ENCODE peak calls at places on chromosomes 5 and 9, in ten cellular contexts. C, K, Q, H, P, E, J, Z, D and G are unnamed samples.

GRCh38 chr9:103713631-103714030 is 380.5 kb upstream of the SMC2 start:
- DNase-seq in Q (peak), C (no peak), Z (no peak), K (no peak), P (no peak), H (no peak), J (no peak), D (no peak), E (no peak), G (peak)

GRCh38 chr5:59673438-59674058 is 220.0 kb downstream of the PDE4D start:
- DNase-seq in J (peak), Q (peak), P (peak), K (no peak), D (no peak), E (no peak), H (peak), Z (peak), C (peak), G (peak)

GRCh38 chr9:21684231-21684630 is 118.2 kb upstream of the MTAP start:
- DNase-seq in C (no peak), K (no peak), H (no peak), Z (no peak), E (no peak), J (no peak), D (no peak), Q (no peak), P (no peak), G (no peak)

GRCh38 chr5:86838078-86838477 is 220.3 kb downstream of the COX7C start:
- DNase-seq in K (no peak), P (no peak), Z (no peak), Q (no peak), C (no peak), J (no peak), D (no peak), H (no peak), E (no peak), G (no peak)

GRCh38 chr5:35938518-35939227 is at the start of gene CAPSL:
- DNase-seq in Z (peak), E (peak), D (no peak), H (peak), K (no peak), P (peak), C (peak), J (peak), Q (peak), G (peak)

GRCh38 chr9:77997611-77998349 is 33.8 kb downstream of the GNAQ start:
- DNase-seq in P (no peak), K (no peak), Q (no peak), C (no peak), Z (peak), H (no peak), J (peak), D (no peak), E (no peak), G (peak)

GRCh38 chr5:2560435-2560834 is 191.0 kb downstream of the IRX2 start:
- DNase-seq in E (no peak), D (no peak), P (no peak), J (no peak), C (no peak), Q (no peak), H (no peak), K (no peak), Z (no peak), G (no peak)

GRCh38 chr5:124661317-124662141 is 84.9 kb downstream of the ZNF608 start:
- DNase-seq in Z (peak), C (peak), E (no peak), P (peak), Q (peak), H (no peak), J (peak), K (peak), D (no peak), G (peak)

GRCh38 chr9:81411961-81412360 is 277.4 kb downstream of the TLE1 start:
- DNase-seq in K (no peak), E (no peak), P (no peak), H (no peak), C (no peak), J (peak), D (no peak), Z (peak), Q (no peak), G (no peak)

GRCh38 chr9:759541-759940 is 82.0 kb upstream of the DMRT1 start:
- DNase-seq in H (no peak), E (no peak), Q (no peak), D (no peak), K (no peak), P (no peak), Z (no peak), J (no peak), C (no peak), G (no peak)

GRCh38 chr5:32916648-32917047 is 205.5 kb downstream of the NPR3 start:
- DNase-seq in K (peak), P (no peak), C (peak), Z (peak), E (no peak), D (no peak), Q (peak), H (peak), J (peak), G (peak)

GRCh38 chr9:5301544-5301943 is 3.0 kb downstream of the RLN2 start:
- DNase-seq in D (peak), C (no peak), P (no peak), H (no peak), Z (no peak), K (no peak), J (no peak), E (no peak), Q (no peak), G (no peak)

GRCh38 chr9:97559111-97559514 is 57.6 kb downstream of the TMOD1 start:
- DNase-seq in C (no peak), Q (no peak), K (no peak), H (no peak), Z (no peak), E (no peak), D (no peak), P (no peak), J (no peak), G (no peak)

GRCh38 chr9:93960221-93960970 is 5.2 kb upstream of the BARX1 start:
- DNase-seq in H (no peak), E (no peak), P (no peak), K (no peak), Q (no peak), J (peak), C (peak), Z (no peak), D (no peak), G (no peak)

GRCh38 chr5:43973318-43973717 is 370.3 kb downstream of the NNT start:
- DNase-seq in K (no peak), P (no peak), H (peak), E (no peak), Q (peak), J (peak), D (no peak), Z (peak), C (peak), G (no peak)

DNA sequence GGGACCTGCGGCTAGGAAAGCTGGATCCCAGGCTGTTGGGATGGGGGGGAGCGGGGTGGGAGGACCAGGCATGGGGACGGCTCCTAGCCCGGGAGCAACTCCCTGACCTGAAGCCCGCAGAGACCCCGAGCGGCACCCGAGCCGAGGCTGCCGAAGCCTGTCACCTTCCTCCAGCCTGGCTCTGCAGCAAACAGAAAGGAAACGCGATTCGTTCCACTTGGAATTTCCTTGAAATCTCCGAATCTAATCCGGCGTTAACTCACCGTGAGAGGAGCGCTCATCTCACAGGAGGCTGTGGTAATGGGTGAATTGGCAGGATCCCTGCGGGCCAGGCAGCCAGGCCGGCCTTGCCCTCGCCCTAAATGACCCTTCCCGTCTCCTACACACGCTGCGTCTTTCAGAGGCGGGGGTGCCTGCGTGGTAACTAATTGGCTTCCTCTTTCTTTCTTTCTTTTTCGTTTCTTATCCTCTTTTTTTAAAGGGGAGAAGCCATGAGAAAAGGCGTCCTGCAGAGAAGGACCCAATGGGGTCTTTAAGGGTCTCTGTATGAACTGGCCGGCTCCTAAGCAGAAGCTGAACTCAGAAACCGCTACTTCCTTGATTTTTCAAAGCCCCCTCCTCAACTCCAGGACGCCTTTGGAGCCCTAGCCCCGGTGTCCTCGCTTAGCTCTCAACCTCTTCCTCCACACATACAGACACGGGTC is 8.5 kb downstream of the PAX5 start:
- DNase-seq in D (no peak), Q (no peak), J (no peak), Z (no peak), C (no peak), P (no peak), H (peak), E (no peak), K (no peak), G (no peak)
- H3K4me3 ChIP-seq in D (peak), Q (peak), J (no peak), Z (peak), C (no peak), P (peak), H (no peak), E (peak), K (peak), G (no peak)

DNA sequence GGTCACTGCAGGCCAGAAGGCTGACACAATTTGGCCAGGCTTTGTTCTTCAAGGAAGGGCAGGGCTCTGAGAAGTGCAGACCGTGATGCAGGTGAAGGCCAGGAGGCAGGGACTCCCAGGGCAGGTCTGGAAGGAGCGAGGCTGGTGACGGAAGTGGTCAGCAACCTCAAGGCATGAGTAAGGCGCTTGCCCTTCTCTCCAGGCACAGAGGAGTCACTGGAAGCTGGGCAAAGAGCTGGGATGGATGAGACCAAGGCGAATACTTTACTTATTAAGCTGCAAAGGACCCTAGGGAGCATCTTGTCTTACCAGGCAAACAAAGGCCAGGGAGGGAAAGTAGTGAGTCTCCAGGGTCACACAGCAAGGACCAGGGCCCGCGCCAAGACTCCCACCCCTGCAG is 18.6 kb downstream of the IRF1 start:
- DNase-seq in D (no peak), Z (peak), C (no peak), P (no peak), H (no peak), K (no peak), Q (no peak), J (no peak), E (no peak), G (no peak)
- H3K4me3 ChIP-seq in D (no peak), Z (no peak), C (no peak), P (no peak), H (no peak), K (no peak), Q (no peak), J (no peak), E (no peak), G (no peak)

GRCh38 chr5:13328316-13328715 is 616.2 kb downstream of the DNAH5 start:
- DNase-seq in K (no peak), Z (no peak), D (no peak), H (no peak), J (no peak), P (no peak), E (no peak), C (no peak), Q (no peak), G (no peak)
- H3K4me3 ChIP-seq in K (no peak), Z (no peak), D (no peak), H (no peak), J (no peak), P (no peak), E (no peak), C (no peak), Q (no peak), G (no peak)

DNA sequence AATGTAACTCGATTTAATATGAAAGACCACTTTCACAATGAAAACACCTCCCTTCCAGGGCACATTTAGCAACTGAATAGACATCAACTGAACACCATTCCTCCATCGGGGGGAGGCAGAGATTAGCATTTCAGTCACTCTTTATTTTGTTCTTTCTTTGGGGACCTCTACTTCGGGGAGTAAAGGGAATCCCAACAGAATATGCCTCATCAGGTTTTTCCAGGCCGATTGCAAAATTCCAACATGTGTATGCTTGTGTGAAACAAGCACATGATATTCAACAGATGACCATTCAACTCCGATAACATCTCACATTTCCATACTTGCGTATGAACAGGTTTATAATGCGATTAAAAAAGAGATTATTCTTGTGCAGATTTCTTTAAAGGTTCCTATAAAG is 124.2 kb upstream of the RETREG1 start:
- DNase-seq in J (peak), Q (peak), Z (peak), P (no peak), C (no peak), K (no peak), H (no peak), D (no peak), E (no peak), G (no peak)
- H3K4me3 ChIP-seq in J (peak), Q (peak), Z (peak), P (no peak), C (peak), K (no peak), H (no peak), D (no peak), E (peak), G (no peak)

GRCh38 chr5:96614110-96614691 is 48.0 kb upstream of the CAST start:
- DNase-seq in E (peak), Z (peak), C (peak), K (peak), P (peak), D (peak), H (peak), J (peak), Q (peak), G (peak)
- H3K4me3 ChIP-seq in E (peak), Z (peak), C (no peak), K (peak), P (no peak), D (no peak), H (no peak), J (peak), Q (peak), G (peak)

GRCh38 chr5:135398160-135398854 is 724 bp downstream of the MACROH2A1 start:
- DNase-seq in Z (peak), P (peak), D (peak), J (peak), E (no peak), K (no peak), Q (peak), H (peak), C (peak), G (peak)
- H3K4me3 ChIP-seq in Z (peak), P (peak), D (peak), J (peak), E (peak), K (peak), Q (peak), H (peak), C (peak), G (peak)

GRCh38 chr9:136050266-136050705 is 44.8 kb downstream of the NACC2 start:
- DNase-seq in P (no peak), C (no peak), D (no peak), Q (no peak), H (no peak), Z (peak), K (no peak), E (no peak), J (no peak), G (no peak)
- H3K4me3 ChIP-seq in P (no peak), C (no peak), D (no peak), Q (peak), H (no peak), Z (no peak), K (peak), E (peak), J (no peak), G (no peak)